ENCODE peak calls at places on chromosome 21, in four cellular contexts. One of them, this sample, is unnamed.

GRCh38 chr21:29499734-29500343 is 201.1 kb downstream of the BACH1 start:
- DNase-seq in NCI-H460: peak
- DNase-seq in activated CD4-positive, alpha-beta T cell treated with anti-CD3 and anti-CD28 coated beads, Interleukin-2, amount 50 U/mL, for 48 hours: no peak
- DNase-seq in astrocyte of the hippocampus: no peak
- DNase-seq in this sample: no peak

GRCh38 chr21:35222541-35222941 is 173.4 kb upstream of the RUNX1 start:
- DNase-seq in NCI-H460: no peak
- DNase-seq in activated CD4-positive, alpha-beta T cell treated with anti-CD3 and anti-CD28 coated beads, Interleukin-2, amount 50 U/mL, for 48 hours: peak
- DNase-seq in astrocyte of the hippocampus: no peak
- DNase-seq in this sample: no peak

GRCh38 chr21:44958471-44959191 is 18.8 kb downstream of the SLX9 start:
- DNase-seq in astrocyte of the hippocampus: peak
- DNase-seq in activated CD4-positive, alpha-beta T cell treated with anti-CD3 and anti-CD28 coated beads, Interleukin-2, amount 50 U/mL, for 48 hours: no peak
- DNase-seq in NCI-H460: no peak
- DNase-seq in this sample: peak

GRCh38 chr21:42414928-42415769 is 11.4 kb downstream of the UBASH3A start:
- DNase-seq in astrocyte of the hippocampus: peak
- DNase-seq in NCI-H460: peak
- DNase-seq in activated CD4-positive, alpha-beta T cell treated with anti-CD3 and anti-CD28 coated beads, Interleukin-2, amount 50 U/mL, for 48 hours: peak
- DNase-seq in this sample: no peak

GRCh38 chr21:35328856-35329455 is 279.9 kb upstream of the RUNX1 start:
- DNase-seq in astrocyte of the hippocampus: no peak
- DNase-seq in activated CD4-positive, alpha-beta T cell treated with anti-CD3 and anti-CD28 coated beads, Interleukin-2, amount 50 U/mL, for 48 hours: no peak
- DNase-seq in NCI-H460: no peak
- DNase-seq in this sample: no peak

GRCh38 chr21:39637197-39637970 is 24.6 kb downstream of the B3GALT5 start:
- DNase-seq in activated CD4-positive, alpha-beta T cell treated with anti-CD3 and anti-CD28 coated beads, Interleukin-2, amount 50 U/mL, for 48 hours: no peak
- DNase-seq in astrocyte of the hippocampus: no peak
- DNase-seq in NCI-H460: no peak
- DNase-seq in this sample: no peak

GRCh38 chr21:41726058-41726558 is 40.7 kb downstream of the RIPK4 start:
- DNase-seq in NCI-H460: no peak
- DNase-seq in activated CD4-positive, alpha-beta T cell treated with anti-CD3 and anti-CD28 coated beads, Interleukin-2, amount 50 U/mL, for 48 hours: no peak
- DNase-seq in astrocyte of the hippocampus: no peak
- DNase-seq in this sample: no peak

GRCh38 chr21:35041122-35041521 is 8.0 kb downstream of the RUNX1 start:
- DNase-seq in NCI-H460: no peak
- DNase-seq in activated CD4-positive, alpha-beta T cell treated with anti-CD3 and anti-CD28 coated beads, Interleukin-2, amount 50 U/mL, for 48 hours: no peak
- DNase-seq in astrocyte of the hippocampus: no peak
- DNase-seq in this sample: no peak

GRCh38 chr21:32807717-32808380 is 36.3 kb upstream of the PAXBP1 start:
- DNase-seq in astrocyte of the hippocampus: peak
- DNase-seq in NCI-H460: no peak
- DNase-seq in activated CD4-positive, alpha-beta T cell treated with anti-CD3 and anti-CD28 coated beads, Interleukin-2, amount 50 U/mL, for 48 hours: no peak
- DNase-seq in this sample: no peak

GRCh38 chr21:18218331-18218730 is 26.3 kb upstream of the CHODL start:
- DNase-seq in astrocyte of the hippocampus: no peak
- DNase-seq in activated CD4-positive, alpha-beta T cell treated with anti-CD3 and anti-CD28 coated beads, Interleukin-2, amount 50 U/mL, for 48 hours: no peak
- DNase-seq in NCI-H460: no peak
- DNase-seq in this sample: no peak

GRCh38 chr21:37230632-37231246 is 36.4 kb downstream of the VPS26C start:
- DNase-seq in activated CD4-positive, alpha-beta T cell treated with anti-CD3 and anti-CD28 coated beads, Interleukin-2, amount 50 U/mL, for 48 hours: no peak
- DNase-seq in astrocyte of the hippocampus: no peak
- DNase-seq in NCI-H460: no peak
- DNase-seq in this sample: no peak

GRCh38 chr21:43282358-43283120 is 113.7 kb downstream of the CRYAA start:
- DNase-seq in activated CD4-positive, alpha-beta T cell treated with anti-CD3 and anti-CD28 coated beads, Interleukin-2, amount 50 U/mL, for 48 hours: no peak
- DNase-seq in NCI-H460: no peak
- DNase-seq in astrocyte of the hippocampus: no peak
- DNase-seq in this sample: no peak

GRCh38 chr21:14995695-14996490 is 68.9 kb downstream of the NRIP1 start:
- DNase-seq in astrocyte of the hippocampus: peak
- DNase-seq in NCI-H460: no peak
- DNase-seq in activated CD4-positive, alpha-beta T cell treated with anti-CD3 and anti-CD28 coated beads, Interleukin-2, amount 50 U/mL, for 48 hours: no peak
- DNase-seq in this sample: no peak

GRCh38 chr21:45277101-45278045 is 10.3 kb downstream of the POFUT2 start:
- DNase-seq in NCI-H460: no peak
- DNase-seq in activated CD4-positive, alpha-beta T cell treated with anti-CD3 and anti-CD28 coated beads, Interleukin-2, amount 50 U/mL, for 48 hours: no peak
- DNase-seq in astrocyte of the hippocampus: no peak
- DNase-seq in this sample: no peak

GRCh38 chr21:41869771-41870170 is 9.4 kb downstream of the PRDM15 start:
- DNase-seq in astrocyte of the hippocampus: no peak
- DNase-seq in activated CD4-positive, alpha-beta T cell treated with anti-CD3 and anti-CD28 coated beads, Interleukin-2, amount 50 U/mL, for 48 hours: no peak
- DNase-seq in NCI-H460: no peak
- DNase-seq in this sample: no peak

GRCh38 chr21:45412491-45412890 is 7.5 kb downstream of the COL18A1 start:
- DNase-seq in NCI-H460: no peak
- DNase-seq in astrocyte of the hippocampus: no peak
- DNase-seq in activated CD4-positive, alpha-beta T cell treated with anti-CD3 and anti-CD28 coated beads, Interleukin-2, amount 50 U/mL, for 48 hours: no peak
- DNase-seq in this sample: no peak

GRCh38 chr21:16587141-16587570 is 857.4 kb downstream of the USP25 start:
- DNase-seq in activated CD4-positive, alpha-beta T cell treated with anti-CD3 and anti-CD28 coated beads, Interleukin-2, amount 50 U/mL, for 48 hours: no peak
- DNase-seq in astrocyte of the hippocampus: peak
- DNase-seq in NCI-H460: peak
- DNase-seq in this sample: peak

GRCh38 chr21:44083631-44084291 is 23.4 kb upstream of the PWP2 start:
- DNase-seq in NCI-H460: no peak
- DNase-seq in activated CD4-positive, alpha-beta T cell treated with anti-CD3 and anti-CD28 coated beads, Interleukin-2, amount 50 U/mL, for 48 hours: peak
- DNase-seq in astrocyte of the hippocampus: no peak
- DNase-seq in this sample: no peak

GRCh38 chr21:26167593-26167992 is 3.0 kb downstream of the APP start:
- DNase-seq in activated CD4-positive, alpha-beta T cell treated with anti-CD3 and anti-CD28 coated beads, Interleukin-2, amount 50 U/mL, for 48 hours: no peak
- DNase-seq in astrocyte of the hippocampus: no peak
- DNase-seq in NCI-H460: no peak
- DNase-seq in this sample: no peak

GRCh38 chr21:38631171-38631570 is 132.9 kb upstream of the ERG start:
- DNase-seq in NCI-H460: no peak
- DNase-seq in activated CD4-positive, alpha-beta T cell treated with anti-CD3 and anti-CD28 coated beads, Interleukin-2, amount 50 U/mL, for 48 hours: no peak
- DNase-seq in astrocyte of the hippocampus: peak
- DNase-seq in this sample: no peak

GRCh38 chr21:42163511-42163863 is 55.5 kb upstream of the ABCG1 start:
- DNase-seq in activated CD4-positive, alpha-beta T cell treated with anti-CD3 and anti-CD28 coated beads, Interleukin-2, amount 50 U/mL, for 48 hours: no peak
- DNase-seq in NCI-H460: no peak
- DNase-seq in astrocyte of the hippocampus: no peak
- DNase-seq in this sample: no peak

GRCh38 chr21:35265170-35265877 is 216.2 kb upstream of the RUNX1 start:
- DNase-seq in activated CD4-positive, alpha-beta T cell treated with anti-CD3 and anti-CD28 coated beads, Interleukin-2, amount 50 U/mL, for 48 hours: no peak
- DNase-seq in NCI-H460: no peak
- DNase-seq in astrocyte of the hippocampus: peak
- DNase-seq in this sample: no peak

GRCh38 chr21:27649323-27649722 is 682.4 kb upstream of the ADAMTS5 start:
- DNase-seq in astrocyte of the hippocampus: peak
- DNase-seq in activated CD4-positive, alpha-beta T cell treated with anti-CD3 and anti-CD28 coated beads, Interleukin-2, amount 50 U/mL, for 48 hours: no peak
- DNase-seq in NCI-H460: no peak
- DNase-seq in this sample: no peak